ENCODE peak calls at places on chromosome 1, in four cellular contexts. E is tibial nerve, D is tibial artery, H is mucosa of descending colon. T is an unnamed sample. For H3K4me1 and H3K36me3, the result is how much of the 10 kb centered on the place peaks cover.

GRCh38 chr1:186311375-186312051 is 63.5 kb downstream of the TPR start:
- DNase-seq in E (no peak), D (no peak), H (no peak), T (no peak)

GRCh38 chr1:226814751-226815496 is 55.5 kb upstream of the PSEN2 start:
- DNase-seq in E (no peak), D (peak), H (peak), T (no peak)

GRCh38 chr1:225762002-225762441 is 15.6 kb upstream of the SRP9 start:
- DNase-seq in E (no peak), D (no peak), H (no peak), T (no peak)

GRCh38 chr1:206931709-206932108 is 10.0 kb upstream of the FCMR start:
- DNase-seq in E (no peak), D (no peak), H (no peak), T (no peak)

GRCh38 chr1:90781429-90782020 is 64.4 kb upstream of the BARHL2 start:
- DNase-seq in E (no peak), D (no peak), H (no peak), T (no peak)

GRCh38 chr1:119340861-119341261 is 27.7 kb upstream of the HAO2 start:
- DNase-seq in E (no peak), D (no peak), H (no peak), T (no peak)

GRCh38 chr1:215002471-215002870 is 80.1 kb upstream of the KCNK2 start:
- DNase-seq in E (no peak), D (no peak), H (no peak), T (no peak)

GRCh38 chr1:32100359-32100758 is 7.5 kb upstream of the KPNA6 start:
- DNase-seq in E (no peak), D (peak), H (no peak), T (no peak)

GRCh38 chr1:47333922-47334764 is 553 bp downstream of the CMPK1 start:
- DNase-seq in E (peak), D (peak), H (peak), T (peak)

GRCh38 chr1:27300341-27301051 is 21.5 kb upstream of the TMEM222 start:
- DNase-seq in E (peak), D (peak), H (peak), T (peak)

GRCh38 chr1:222334026-222334680 is 213.8 kb downstream of the HHIPL2 start:
- DNase-seq in E (no peak), D (no peak), H (no peak), T (no peak)

GRCh38 chr1:165248969-165249571 is 107.4 kb downstream of the LMX1A start:
- DNase-seq in E (no peak), D (no peak), H (no peak), T (no peak)

GRCh38 chr1:17168480-17168878 is 36.4 kb upstream of the PADI1 start:
- DNase-seq in E (no peak), D (no peak), H (no peak), T (no peak)

GRCh38 chr1:44013949-44014348 is 17.3 kb downstream of the SLC6A9 start:
- DNase-seq in E (no peak), D (no peak), H (peak), T (no peak)

GRCh38 chr1:87916965-87917364 is 588.3 kb downstream of the LMO4 start:
- DNase-seq in E (no peak), D (no peak), H (no peak), T (no peak)

GRCh38 chr1:70847013-70847412 is 200.6 kb downstream of the PTGER3 start:
- DNase-seq in E (no peak), D (no peak), H (no peak), T (no peak)

GRCh38 chr1:165369255-165369848 is 12.8 kb upstream of the LMX1A start:
- DNase-seq in E (no peak), D (peak), H (no peak), T (peak)

GRCh38 chr1:81192647-81193642 is 607.8 kb upstream of the ADGRL2 start:
- DNase-seq in E (no peak), D (no peak), H (no peak), T (no peak)

GRCh38 chr1:206713070-206713469 is 28.4 kb downstream of the MAPKAPK2 start:
- DNase-seq in E (no peak), D (no peak), H (no peak), T (no peak)

GRCh38 chr1:225887030-225887314 is 2.0 kb downstream of the LEFTY1 start:
- DNase-seq in E (no peak), D (no peak), H (no peak), T (no peak)

DNA sequence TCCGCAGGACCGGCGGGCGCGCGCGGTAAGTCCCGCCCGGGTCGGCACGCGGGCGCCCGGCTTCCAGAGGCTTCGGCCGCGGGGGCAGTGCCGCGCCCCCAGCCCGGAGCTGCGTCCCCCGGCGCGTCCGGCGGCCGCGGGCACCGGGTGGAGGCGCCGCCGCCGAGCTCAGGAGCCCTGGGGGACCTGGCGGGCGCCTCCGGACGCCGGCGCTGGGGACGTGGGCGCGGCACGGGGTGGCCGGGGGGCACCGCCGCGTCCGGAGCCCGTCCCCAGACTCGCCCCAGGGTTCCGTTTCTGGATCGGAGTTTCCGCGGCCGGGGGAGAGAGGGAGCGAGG is 280 bp downstream of the NBL1 start:
- DNase-seq in E (no peak), D (no peak), H (no peak), T (no peak)
- H3K4me3 ChIP-seq in E (peak), D (peak), H (peak), T (peak)

GRCh38 chr1:160400284-160400645 is at the start of gene VANGL2:
- DNase-seq in E (no peak), D (peak), H (peak), T (no peak)
- H3K4me1 ChIP-seq in E (under half), D (under half), H (under half), T (under half)

GRCh38 chr1:54872041-54872342 is 15.0 kb downstream of the DHCR24 start:
- DNase-seq in E (no peak), D (no peak), H (no peak), T (no peak)
- H3K36me3 ChIP-seq in E (under half), D (half or more), H (under half), T (under half)

GRCh38 chr1:218778257-218778656 is 395.4 kb upstream of the LYPLAL1 start:
- DNase-seq in E (no peak), D (no peak), H (no peak), T (no peak)

GRCh38 chr1:218775476-218776170 is 398.1 kb upstream of the LYPLAL1 start:
- DNase-seq in E (no peak), D (no peak), H (no peak), T (no peak)

DNA sequence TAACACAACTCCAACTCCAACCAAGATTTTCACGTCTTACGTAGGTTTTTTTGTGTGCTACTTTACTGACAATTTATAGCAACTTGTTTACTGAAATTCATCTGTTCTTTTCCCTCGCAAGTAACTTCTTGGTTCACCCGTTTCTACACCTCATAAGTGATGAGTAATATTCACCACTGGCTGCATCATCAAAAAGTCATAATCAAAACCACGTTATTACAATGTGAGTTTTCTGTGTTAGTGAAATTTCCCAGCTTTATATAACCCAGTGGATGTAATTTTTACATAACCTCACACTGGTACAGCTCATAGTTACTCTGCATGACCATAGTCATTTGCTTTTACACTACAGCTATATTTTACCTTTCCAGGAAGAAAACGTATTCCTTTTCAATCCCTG is 401.1 kb upstream of the LYPLAL1 start:
- DNase-seq in E (no peak), D (no peak), H (no peak), T (no peak)
- H3K4me3 ChIP-seq in E (no peak), D (no peak), H (no peak), T (no peak)

DNA sequence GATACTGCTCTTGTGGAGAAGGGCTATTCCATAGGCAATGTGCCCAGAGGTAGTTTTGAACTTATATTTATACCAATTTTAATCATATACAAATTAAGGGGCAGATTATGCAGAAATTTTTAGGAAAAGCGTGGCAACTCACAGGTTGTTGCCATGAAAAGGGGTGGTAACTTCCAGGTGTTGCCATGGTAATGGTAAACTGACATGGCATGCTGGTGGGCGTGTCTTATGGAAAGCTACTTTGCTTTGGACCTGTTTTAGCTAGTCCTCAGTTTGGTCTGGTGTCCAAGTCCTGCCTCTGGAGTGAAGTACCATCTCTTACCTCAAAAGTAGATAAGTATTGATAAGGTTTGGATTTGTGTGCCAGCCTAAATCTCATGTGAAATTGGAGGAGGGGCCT is 7.9 kb upstream of the IL23R start:
- DNase-seq in E (no peak), D (no peak), H (no peak), T (no peak)
- H3K4me1 ChIP-seq in E (under half), D (under half), H (under half), T (under half)

T was measured in effector memory CD4-positive, alpha-beta T cell.